ENCODE peak calls at places on chromosomes 11 and 22, in four cellular contexts. J is HCT116, N is tibial nerve, B is body of pancreas. Q is an unnamed sample.

GRCh38 chr22:39868741-39869140 is 24.8 kb downstream of the ENTHD1 start:
- DNase-seq in J (no peak), B (no peak), N (no peak), Q (no peak)

GRCh38 chr11:106461148-106461547 is 383.7 kb downstream of the AASDHPPT start:
- DNase-seq in N (no peak), J (no peak), B (no peak), Q (no peak)

GRCh38 chr11:22807855-22808558 is 21.6 kb downstream of the SVIP start:
- DNase-seq in B (no peak), N (no peak), J (no peak), Q (no peak)

GRCh38 chr11:128021304-128022006 is 565.9 kb downstream of the ETS1 start:
- DNase-seq in N (no peak), J (no peak), B (no peak), Q (no peak)

GRCh38 chr11:11980200-11980599 is 28.2 kb downstream of the DKK3 start:
- DNase-seq in J (no peak), B (no peak), N (no peak), Q (no peak)

GRCh38 chr11:93820085-93820710 is 30.2 kb downstream of the VSTM5 start:
- DNase-seq in B (no peak), J (no peak), N (no peak), Q (no peak)

GRCh38 chr11:80815752-80816453 is 1375.1 kb upstream of the TENM4 start:
- DNase-seq in J (no peak), B (no peak), N (no peak), Q (no peak)

GRCh38 chr11:85694385-85694980 is 8.5 kb upstream of the CCDC89 start:
- DNase-seq in N (no peak), B (no peak), J (peak), Q (no peak)

GRCh38 chr22:20586403-20586745 is 79.0 kb downstream of the MED15 start:
- DNase-seq in J (no peak), B (no peak), N (no peak), Q (no peak)

GRCh38 chr22:17699696-17700330 is 61.3 kb downstream of the BCL2L13 start:
- DNase-seq in B (no peak), J (no peak), N (no peak), Q (no peak)

GRCh38 chr11:112172362-112172994 is 2.8 kb upstream of the BCO2 start:
- DNase-seq in N (no peak), B (no peak), J (no peak), Q (no peak)

GRCh38 chr11:280762-281485 is 2.7 kb downstream of the NLRP6 start:
- DNase-seq in B (peak), J (no peak), N (no peak), Q (peak)

GRCh38 chr22:39493759-39494158 is 8.3 kb upstream of the MIEF1 start:
- DNase-seq in J (no peak), B (no peak), N (no peak), Q (no peak)

GRCh38 chr11:1888811-1889526 is 2.7 kb downstream of the PRR33 start:
- DNase-seq in J (no peak), N (no peak), B (no peak), Q (no peak)

GRCh38 chr22:46569055-46569847 is 31.8 kb upstream of the CELSR1 start:
- DNase-seq in J (no peak), B (no peak), N (no peak), Q (no peak)

GRCh38 chr11:102115557-102115956 is 5.3 kb downstream of the YAP1 start:
- DNase-seq in N (no peak), B (no peak), J (no peak), Q (no peak)

GRCh38 chr11:117875397-117876048 is 935 bp downstream of the FXYD6 start:
- DNase-seq in N (no peak), B (no peak), J (no peak), Q (no peak)

GRCh38 chr11:88266919-88267318 is 70.6 kb downstream of the CTSC start:
- DNase-seq in N (no peak), J (no peak), B (no peak), Q (no peak)

GRCh38 chr11:130403967-130404366 is 24.4 kb downstream of the ADAMTS8 start:
- DNase-seq in N (no peak), B (no peak), J (no peak), Q (no peak)

GRCh38 chr11:96319901-96320656 is 22.9 kb downstream of the MAML2 start:
- DNase-seq in J (no peak), B (no peak), N (no peak), Q (no peak)

GRCh38 chr11:38818720-38819119 is 2220.7 kb upstream of the RAG2 start:
- DNase-seq in J (no peak), B (no peak), N (no peak), Q (no peak)

GRCh38 chr11:2759228-2760195 is 59.7 kb upstream of the KCNQ1OT1 start:
- DNase-seq in B (peak), J (no peak), N (no peak), Q (no peak)

GRCh38 chr22:46057762-46058420 is 80.9 kb upstream of the WNT7B start:
- DNase-seq in J (no peak), N (peak), B (peak), Q (no peak)

GRCh38 chr11:106418786-106419185 is 341.3 kb downstream of the AASDHPPT start:
- DNase-seq in B (no peak), J (no peak), N (no peak), Q (no peak)

GRCh38 chr11:108587109-108587508 is 6.5 kb downstream of the EXPH5 start:
- DNase-seq in N (no peak), J (no peak), B (no peak), Q (no peak)

GRCh38 chr11:553083-553948 is 7.2 kb downstream of the LMNTD2 start:
- DNase-seq in J (no peak), N (no peak), B (no peak), Q (no peak)

GRCh38 chr22:27474711-27475547 is 326.6 kb downstream of the MN1 start:
- DNase-seq in J (peak), B (no peak), N (no peak), Q (no peak)

GRCh38 chr11:68314886-68315580 is 2.6 kb downstream of the LRP5 start:
- DNase-seq in B (no peak), N (no peak), J (peak), Q (peak)
- H3K27ac ChIP-seq in B (peak), N (no peak), J (peak), Q (peak)

GRCh38 chr22:37816543-37817180 is 6.5 kb upstream of the GALR3 start:
- DNase-seq in N (no peak), B (no peak), J (no peak), Q (no peak)

GRCh38 chr22:37818397-37819099 is 4.6 kb upstream of the GALR3 start:
- DNase-seq in J (no peak), N (no peak), B (peak), Q (peak)

GRCh38 chr22:37819100-37819433 is 4.1 kb upstream of the GALR3 start:
- DNase-seq in J (no peak), N (no peak), B (no peak), Q (no peak)

GRCh38 chr22:37815593-37815992 is 7.6 kb upstream of the GALR3 start:
- DNase-seq in N (no peak), B (no peak), J (no peak), Q (no peak)

DNA sequence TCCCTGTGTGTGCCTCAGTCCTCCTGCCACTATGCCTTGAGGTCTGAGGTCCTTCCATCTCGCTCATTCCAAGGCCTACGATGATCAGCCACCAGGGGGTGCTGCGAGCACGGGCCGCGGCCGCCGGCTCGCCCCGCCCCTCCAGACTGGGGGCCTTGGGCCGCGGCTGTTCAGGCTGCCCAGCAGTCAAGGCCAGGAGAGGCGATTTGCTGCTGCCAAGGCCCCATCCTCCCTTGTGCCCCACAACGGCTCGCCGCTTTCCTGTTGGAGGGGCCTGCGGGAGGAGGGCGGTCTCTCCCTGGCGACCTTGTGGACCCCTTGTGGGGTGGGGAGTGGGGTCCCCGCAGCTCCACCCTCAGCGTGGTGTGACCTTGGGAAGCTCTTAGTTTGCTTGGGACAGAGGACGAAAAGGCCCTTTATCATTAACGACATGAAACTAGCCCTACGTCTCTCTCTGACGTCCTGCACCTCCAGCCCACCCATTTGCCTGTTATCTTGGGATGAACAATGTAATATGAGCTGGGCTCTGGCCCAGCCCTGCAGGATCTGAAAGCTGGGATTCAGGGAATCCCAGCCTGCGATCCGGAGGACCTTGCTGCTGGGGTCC is 5.4 kb upstream of the GALR3 start:
- DNase-seq in B (peak), N (peak), J (no peak), Q (peak)
- TF ChIP-seq POLR2A in B (no peak), N (no peak), J (no peak), Q (peak)

GRCh38 chr22:30309981-30310672 is 16.6 kb downstream of the TBC1D10A start:
- DNase-seq in B (peak), N (peak), J (no peak), Q (no peak)

GRCh38 chr22:30310881-30311771 is 15.6 kb downstream of the TBC1D10A start:
- DNase-seq in J (no peak), B (peak), N (peak), Q (peak)

GRCh38 chr22:30313527-30314385 is 13.0 kb downstream of the TBC1D10A start:
- DNase-seq in J (no peak), B (no peak), N (no peak), Q (no peak)

GRCh38 chr22:30314918-30315317 is 11.8 kb downstream of the TBC1D10A start:
- DNase-seq in B (no peak), J (no peak), N (no peak), Q (no peak)

GRCh38 chr22:30312053-30312452 is 14.7 kb downstream of the TBC1D10A start:
- DNase-seq in N (no peak), J (peak), B (no peak), Q (no peak)
- H3K27ac ChIP-seq in N (no peak), J (peak), B (peak), Q (peak)

GRCh38 chr11:119757378-119757777 is 28.4 kb upstream of the NECTIN1 start:
- DNase-seq in B (no peak), N (no peak), J (no peak), Q (no peak)

GRCh38 chr11:119759747-119760412 is 30.9 kb upstream of the NECTIN1 start:
- DNase-seq in B (no peak), J (no peak), N (no peak), Q (no peak)

GRCh38 chr11:119756169-119756568 is 27.2 kb upstream of the NECTIN1 start:
- DNase-seq in B (no peak), J (no peak), N (no peak), Q (no peak)

GRCh38 chr11:119758291-119758690 is 29.3 kb upstream of the NECTIN1 start:
- DNase-seq in B (no peak), J (no peak), N (no peak), Q (no peak)

GRCh38 chr11:119759324-119759723 is 30.3 kb upstream of the NECTIN1 start:
- DNase-seq in N (no peak), J (peak), B (no peak), Q (no peak)
- TF ChIP-seq POLR2A in N (no peak), J (no peak), B (no peak), Q (no peak)

GRCh38 chr11:83033367-83033766 is 38.3 kb downstream of the RAB30 start:
- DNase-seq in J (no peak), B (no peak), N (no peak), Q (no peak)
- H3K27ac ChIP-seq in J (no peak), B (peak), N (peak), Q (peak)